ENCODE peak calls at places on chromosomes 6 and 20, in four cellular contexts. E is PC-3, P is heart right ventricle, B is osteocyte. C is an unnamed sample.

GRCh38 chr6:51569594-51569993 is 517.8 kb downstream of the PKHD1 start:
- DNase-seq in E (peak; percentile 13), P (no peak), B (no peak), C (no peak)

GRCh38 chr20:5056801-5057599 is 55.7 kb upstream of the SLC23A2 start:
- DNase-seq in E (peak; percentile 71), P (peak; percentile 23), B (no peak), C (peak; percentile 64)

GRCh38 chr20:32474967-32475819 is 109.9 kb downstream of the NOL4L start:
- DNase-seq in E (peak; percentile 84), P (peak; percentile 91), B (peak; percentile 96), C (peak; percentile 82)

GRCh38 chr6:159232751-159233150 is 63.6 kb downstream of the FNDC1 start:
- DNase-seq in E (no peak), P (no peak), B (no peak), C (no peak)

GRCh38 chr6:35287671-35288396 is 9.8 kb upstream of the DEF6 start:
- DNase-seq in E (no peak), P (no peak), B (no peak), C (no peak)

GRCh38 chr6:40848038-40848437 is 191.0 kb downstream of the UNC5CL start:
- DNase-seq in E (no peak), P (no peak), B (no peak), C (no peak)

GRCh38 chr6:115544765-115545409 is 515.8 kb downstream of the FRK start:
- DNase-seq in E (no peak), P (no peak), B (no peak), C (no peak)

GRCh38 chr6:165799736-165800135 is 136.7 kb upstream of the PDE10A start:
- DNase-seq in E (no peak), P (peak; percentile 25), B (peak; percentile 74), C (no peak)

GRCh38 chr6:1263850-1264377 is 48.0 kb upstream of the FOXQ1 start:
- DNase-seq in E (no peak), P (no peak), B (no peak), C (no peak)

GRCh38 chr6:84514089-84514971 is 250.1 kb downstream of the TBX18 start:
- DNase-seq in E (no peak), P (no peak), B (no peak), C (no peak)
- TF ChIP-seq CTCF in E (no peak), P (no peak), B (peak; percentile 23), C (no peak)

DNA sequence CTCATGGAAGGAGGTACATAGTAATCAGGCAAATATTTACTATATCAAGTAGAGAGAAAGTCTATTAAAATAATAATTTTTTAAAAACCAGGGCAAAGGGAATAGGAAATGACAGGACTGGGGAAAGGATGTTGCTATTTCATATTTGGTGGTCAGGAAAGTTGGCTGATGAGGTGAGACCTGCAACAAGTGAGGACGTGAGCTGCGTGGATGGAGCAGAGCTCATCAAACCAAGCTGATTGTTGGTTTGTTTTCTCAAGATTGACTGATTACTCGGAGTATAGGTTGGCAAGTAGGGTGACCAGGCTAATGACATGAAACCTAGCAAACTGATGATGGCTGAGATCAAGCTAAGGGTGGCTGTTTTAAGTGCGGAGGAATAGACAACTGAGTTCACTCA is 6.0 kb downstream of the GJA1 start:
- DNase-seq in E (no peak), P (no peak), B (no peak), C (no peak)
- TF ChIP-seq CTCF in E (no peak), P (no peak), B (no peak), C (no peak)

GRCh38 chr20:40249805-40250204 is 439.2 kb downstream of the MAFB start:
- DNase-seq in E (no peak), P (no peak), B (no peak), C (no peak)

GRCh38 chr20:40254023-40254772 is 434.8 kb downstream of the MAFB start:
- DNase-seq in E (no peak), P (peak; percentile 34), B (no peak), C (no peak)

GRCh38 chr20:40245829-40246228 is 443.2 kb downstream of the MAFB start:
- DNase-seq in E (no peak), P (no peak), B (no peak), C (no peak)

GRCh38 chr20:40255368-40255767 is 433.7 kb downstream of the MAFB start:
- DNase-seq in E (no peak), P (no peak), B (no peak), C (no peak)

DNA sequence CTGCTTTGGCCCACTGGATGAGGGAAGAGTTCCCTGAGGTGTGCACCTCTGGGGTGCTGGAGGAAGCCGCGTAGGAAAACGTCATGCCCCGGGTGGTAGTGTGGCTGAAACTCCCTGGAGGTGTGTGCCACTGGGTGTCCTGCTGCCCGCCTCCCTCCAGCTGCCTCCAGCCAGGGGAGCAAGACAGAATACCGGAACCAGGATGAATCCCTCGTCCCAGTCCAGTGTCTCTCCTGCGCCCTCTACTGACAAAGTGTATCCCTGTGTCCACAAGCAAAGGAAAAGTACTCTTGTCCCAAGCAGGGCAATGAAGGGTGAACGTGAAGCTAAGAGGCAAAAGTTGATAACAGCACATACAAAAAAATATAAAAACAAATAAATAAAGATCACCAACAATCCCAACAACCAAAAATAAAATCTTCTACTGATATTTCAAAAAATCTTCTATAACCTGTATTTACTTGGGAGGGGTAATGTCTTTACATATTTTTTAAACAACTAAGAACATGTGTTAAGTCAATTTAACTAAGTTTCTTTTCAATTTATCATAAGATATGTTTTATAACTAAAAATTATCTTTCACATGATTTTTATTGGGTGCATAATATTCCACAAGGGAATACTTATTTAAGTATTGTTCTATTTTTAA is 437.6 kb downstream of the MAFB start:
- DNase-seq in E (peak; percentile 27), P (no peak), B (no peak), C (peak; percentile 40)
- TF ChIP-seq CTCF in E (peak; percentile 45), P (peak; percentile 39), B (peak; percentile 42), C (peak; percentile 40)

DNA sequence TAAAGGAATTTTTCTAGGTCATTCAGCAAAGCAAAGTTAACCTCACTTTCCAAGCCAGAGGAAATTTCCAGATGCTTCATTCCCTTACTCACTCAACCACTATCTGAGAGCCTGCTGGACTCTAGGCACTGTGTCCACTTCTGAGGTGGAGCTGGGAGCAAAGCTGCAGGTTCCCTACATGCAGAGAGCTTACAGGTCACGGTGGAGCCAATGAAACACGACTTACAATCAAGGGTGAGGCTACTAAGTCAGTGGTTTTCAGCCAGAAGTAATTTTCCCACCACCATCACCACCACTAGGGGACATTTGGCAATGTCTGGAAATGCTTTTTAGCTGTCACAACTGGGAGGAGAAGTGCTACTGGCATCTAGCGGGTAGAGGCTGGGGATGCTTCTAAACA is 34.5 kb upstream of the TSHZ2 start:
- DNase-seq in E (no peak), P (no peak), B (no peak), C (no peak)
- TF ChIP-seq CTCF in E (peak; percentile 20), P (no peak), B (no peak), C (no peak)

DNA sequence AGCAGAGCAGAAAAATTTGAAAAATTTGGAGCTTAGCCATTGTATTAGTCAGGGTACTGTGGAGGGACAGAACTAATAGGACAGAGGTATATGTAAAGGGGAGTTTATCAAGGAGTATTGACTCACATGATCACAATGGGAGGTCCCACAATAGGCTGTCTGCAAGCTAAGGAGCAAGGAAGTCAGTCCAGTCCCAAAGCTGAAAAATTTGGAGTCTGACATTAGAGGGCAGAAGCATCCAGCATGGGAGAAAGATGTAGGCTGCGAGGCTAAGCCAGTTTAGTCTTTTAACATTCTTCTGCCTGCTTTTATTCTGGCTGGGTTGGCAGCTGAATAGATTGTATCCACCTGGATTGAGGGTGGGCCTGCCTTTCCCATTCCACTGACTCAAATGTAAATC is 82.0 kb downstream of the SMPDL3A start:
- DNase-seq in E (peak; percentile 14), P (no peak), B (no peak), C (no peak)
- TF ChIP-seq CTCF in E (no peak), P (no peak), B (no peak), C (no peak)

GRCh38 chr6:31689249-31690110 is 8.6 kb upstream of the LY6G5C start:
- DNase-seq in E (no peak), P (no peak), B (no peak), C (no peak)
- TF ChIP-seq CTCF in E (peak; percentile 61), P (no peak), B (peak; percentile 49), C (no peak)

C was measured in GM10248.